ENCODE peak calls at places on chromosomes 4 and X, in eight cellular contexts. One of them, this sample, is unnamed.

GRCh38 chr4:145505945-145506344 is 24.3 kb downstream of the SMAD1 start:
- DNase-seq in pancreas: no peak
- DNase-seq in choroid plexus epithelial cell: no peak
- DNase-seq in NB4: no peak
- DNase-seq in upper lobe of left lung: no peak
- DNase-seq in tibial artery: no peak
- DNase-seq in epithelial cell of esophagus: no peak
- DNase-seq in fibroblast of pulmonary artery: no peak
- DNase-seq in this sample: no peak

GRCh38 chrX:2536974-2537373 is 36.2 kb upstream of the DHRSX start:
- DNase-seq in fibroblast of pulmonary artery: no peak
- DNase-seq in epithelial cell of esophagus: no peak
- DNase-seq in upper lobe of left lung: no peak
- DNase-seq in choroid plexus epithelial cell: no peak
- DNase-seq in tibial artery: no peak
- DNase-seq in pancreas: no peak
- DNase-seq in NB4: no peak
- DNase-seq in this sample: no peak

GRCh38 chrX:31845003-31845402 is 773.2 kb upstream of the FTHL17 start:
- DNase-seq in choroid plexus epithelial cell: peak
- DNase-seq in fibroblast of pulmonary artery: peak
- DNase-seq in pancreas: no peak
- DNase-seq in upper lobe of left lung: no peak
- DNase-seq in tibial artery: no peak
- DNase-seq in epithelial cell of esophagus: peak
- DNase-seq in NB4: no peak
- DNase-seq in this sample: no peak

GRCh38 chrX:47595701-47596655 is 13.7 kb downstream of the TIMP1 start:
- DNase-seq in fibroblast of pulmonary artery: peak
- DNase-seq in epithelial cell of esophagus: peak
- DNase-seq in tibial artery: peak
- DNase-seq in choroid plexus epithelial cell: peak
- DNase-seq in upper lobe of left lung: no peak
- DNase-seq in pancreas: no peak
- DNase-seq in NB4: no peak
- DNase-seq in this sample: no peak

GRCh38 chrX:155871934-155872333 is 9.2 kb upstream of the VAMP7 start:
- DNase-seq in upper lobe of left lung: no peak
- DNase-seq in NB4: no peak
- DNase-seq in choroid plexus epithelial cell: no peak
- DNase-seq in pancreas: no peak
- DNase-seq in epithelial cell of esophagus: no peak
- DNase-seq in tibial artery: no peak
- DNase-seq in fibroblast of pulmonary artery: no peak
- DNase-seq in this sample: no peak

GRCh38 chr4:121122661-121123060 is 41.5 kb downstream of the TNIP3 start:
- DNase-seq in fibroblast of pulmonary artery: peak
- DNase-seq in pancreas: no peak
- DNase-seq in choroid plexus epithelial cell: peak
- DNase-seq in NB4: no peak
- DNase-seq in tibial artery: no peak
- DNase-seq in epithelial cell of esophagus: no peak
- DNase-seq in upper lobe of left lung: no peak
- DNase-seq in this sample: no peak

GRCh38 chr4:141768954-141769353 is 132.6 kb downstream of the IL15 start:
- DNase-seq in upper lobe of left lung: no peak
- DNase-seq in tibial artery: no peak
- DNase-seq in pancreas: no peak
- DNase-seq in choroid plexus epithelial cell: peak
- DNase-seq in fibroblast of pulmonary artery: peak
- DNase-seq in epithelial cell of esophagus: peak
- DNase-seq in NB4: no peak
- DNase-seq in this sample: peak

GRCh38 chr4:163610642-163611041 is 116.2 kb downstream of the TMA16 start:
- DNase-seq in NB4: no peak
- DNase-seq in pancreas: no peak
- DNase-seq in epithelial cell of esophagus: no peak
- DNase-seq in upper lobe of left lung: no peak
- DNase-seq in fibroblast of pulmonary artery: no peak
- DNase-seq in tibial artery: no peak
- DNase-seq in choroid plexus epithelial cell: no peak
- DNase-seq in this sample: no peak

GRCh38 chr4:158428242-158428641 is 93.4 kb upstream of the RXFP1 start:
- DNase-seq in epithelial cell of esophagus: peak
- DNase-seq in fibroblast of pulmonary artery: peak
- DNase-seq in NB4: no peak
- DNase-seq in upper lobe of left lung: no peak
- DNase-seq in tibial artery: no peak
- DNase-seq in pancreas: no peak
- DNase-seq in choroid plexus epithelial cell: peak
- DNase-seq in this sample: peak

GRCh38 chrX:132809581-132809980 is 148.8 kb downstream of the HS6ST2 start:
- DNase-seq in pancreas: no peak
- DNase-seq in upper lobe of left lung: no peak
- DNase-seq in epithelial cell of esophagus: peak
- DNase-seq in tibial artery: no peak
- DNase-seq in fibroblast of pulmonary artery: no peak
- DNase-seq in choroid plexus epithelial cell: no peak
- DNase-seq in NB4: no peak
- DNase-seq in this sample: no peak

GRCh38 chrX:36856849-36857248 is 151.3 kb upstream of the FAM47C start:
- DNase-seq in tibial artery: no peak
- DNase-seq in pancreas: no peak
- DNase-seq in epithelial cell of esophagus: peak
- DNase-seq in NB4: peak
- DNase-seq in choroid plexus epithelial cell: peak
- DNase-seq in upper lobe of left lung: no peak
- DNase-seq in fibroblast of pulmonary artery: peak
- DNase-seq in this sample: no peak
- TF ChIP-seq CTCF in tibial artery: no peak
- TF ChIP-seq CTCF in pancreas: no peak
- TF ChIP-seq CTCF in epithelial cell of esophagus: no peak
- TF ChIP-seq CTCF in NB4: no peak
- TF ChIP-seq CTCF in choroid plexus epithelial cell: peak
- TF ChIP-seq CTCF in upper lobe of left lung: no peak
- TF ChIP-seq CTCF in fibroblast of pulmonary artery: no peak
- TF ChIP-seq CTCF in this sample: no peak

GRCh38 chrX:24693453-24694202 is at the start of gene POLA1:
- DNase-seq in fibroblast of pulmonary artery: peak
- DNase-seq in NB4: peak
- DNase-seq in tibial artery: peak
- DNase-seq in epithelial cell of esophagus: peak
- DNase-seq in choroid plexus epithelial cell: peak
- DNase-seq in upper lobe of left lung: peak
- DNase-seq in pancreas: peak
- DNase-seq in this sample: peak
- TF ChIP-seq CTCF in fibroblast of pulmonary artery: peak
- TF ChIP-seq CTCF in NB4: no peak
- TF ChIP-seq CTCF in tibial artery: no peak
- TF ChIP-seq CTCF in epithelial cell of esophagus: peak
- TF ChIP-seq CTCF in choroid plexus epithelial cell: peak
- TF ChIP-seq CTCF in upper lobe of left lung: no peak
- TF ChIP-seq CTCF in pancreas: no peak
- TF ChIP-seq CTCF in this sample: peak

GRCh38 chrX:20218809-20219505 is 47.8 kb downstream of the RPS6KA3 start:
- DNase-seq in fibroblast of pulmonary artery: peak
- DNase-seq in NB4: no peak
- DNase-seq in upper lobe of left lung: no peak
- DNase-seq in choroid plexus epithelial cell: peak
- DNase-seq in pancreas: no peak
- DNase-seq in epithelial cell of esophagus: no peak
- DNase-seq in tibial artery: peak
- DNase-seq in this sample: no peak
- TF ChIP-seq CTCF in fibroblast of pulmonary artery: no peak
- TF ChIP-seq CTCF in NB4: no peak
- TF ChIP-seq CTCF in upper lobe of left lung: no peak
- TF ChIP-seq CTCF in choroid plexus epithelial cell: peak
- TF ChIP-seq CTCF in pancreas: no peak
- TF ChIP-seq CTCF in epithelial cell of esophagus: peak
- TF ChIP-seq CTCF in tibial artery: no peak
- TF ChIP-seq CTCF in this sample: no peak

DNA sequence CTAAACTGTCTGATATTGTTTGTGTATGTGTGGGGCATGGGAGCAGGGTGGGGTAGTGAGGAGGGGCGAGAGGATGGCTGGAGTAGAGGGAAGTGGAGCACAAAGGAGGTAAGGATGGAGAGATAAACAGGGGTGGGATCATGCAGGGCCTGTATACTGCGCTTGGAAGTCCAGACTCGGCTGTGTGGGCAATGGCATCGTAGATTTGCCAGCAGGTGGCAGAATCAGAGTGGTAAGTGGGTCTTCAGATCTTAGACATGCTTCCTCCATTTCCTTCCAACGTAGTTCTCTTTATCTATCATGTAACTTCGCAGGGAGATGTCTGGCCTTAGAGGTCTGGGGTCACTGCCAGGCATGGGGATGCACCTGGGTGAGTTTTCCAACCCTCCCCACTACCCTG is 155.5 kb downstream of the PDGFRA start:
- DNase-seq in NB4: peak
- DNase-seq in epithelial cell of esophagus: peak
- DNase-seq in choroid plexus epithelial cell: peak
- DNase-seq in tibial artery: peak
- DNase-seq in upper lobe of left lung: no peak
- DNase-seq in fibroblast of pulmonary artery: peak
- DNase-seq in pancreas: no peak
- DNase-seq in this sample: peak
- TF ChIP-seq CTCF in NB4: peak
- TF ChIP-seq CTCF in epithelial cell of esophagus: peak
- TF ChIP-seq CTCF in choroid plexus epithelial cell: peak
- TF ChIP-seq CTCF in tibial artery: peak
- TF ChIP-seq CTCF in upper lobe of left lung: no peak
- TF ChIP-seq CTCF in fibroblast of pulmonary artery: peak
- TF ChIP-seq CTCF in pancreas: no peak
- TF ChIP-seq CTCF in this sample: no peak

GRCh38 chr4:64271601-64272081 is 137.6 kb downstream of the TECRL start:
- DNase-seq in pancreas: no peak
- DNase-seq in tibial artery: no peak
- DNase-seq in NB4: peak
- DNase-seq in choroid plexus epithelial cell: no peak
- DNase-seq in fibroblast of pulmonary artery: no peak
- DNase-seq in epithelial cell of esophagus: no peak
- DNase-seq in upper lobe of left lung: no peak
- DNase-seq in this sample: no peak
- TF ChIP-seq CTCF in pancreas: no peak
- TF ChIP-seq CTCF in tibial artery: no peak
- TF ChIP-seq CTCF in NB4: peak
- TF ChIP-seq CTCF in choroid plexus epithelial cell: no peak
- TF ChIP-seq CTCF in fibroblast of pulmonary artery: no peak
- TF ChIP-seq CTCF in epithelial cell of esophagus: no peak
- TF ChIP-seq CTCF in upper lobe of left lung: no peak
- TF ChIP-seq CTCF in this sample: no peak

GRCh38 chr4:61985426-61985825 is 785.3 kb downstream of the ADGRL3 start:
- DNase-seq in pancreas: no peak
- DNase-seq in choroid plexus epithelial cell: no peak
- DNase-seq in tibial artery: no peak
- DNase-seq in epithelial cell of esophagus: no peak
- DNase-seq in fibroblast of pulmonary artery: no peak
- DNase-seq in NB4: no peak
- DNase-seq in upper lobe of left lung: no peak
- DNase-seq in this sample: no peak

GRCh38 chr4:61984260-61984909 is 784.3 kb downstream of the ADGRL3 start:
- DNase-seq in choroid plexus epithelial cell: no peak
- DNase-seq in NB4: peak
- DNase-seq in pancreas: no peak
- DNase-seq in upper lobe of left lung: no peak
- DNase-seq in epithelial cell of esophagus: no peak
- DNase-seq in fibroblast of pulmonary artery: no peak
- DNase-seq in tibial artery: no peak
- DNase-seq in this sample: no peak
- TF ChIP-seq CTCF in choroid plexus epithelial cell: no peak
- TF ChIP-seq CTCF in NB4: peak
- TF ChIP-seq CTCF in pancreas: no peak
- TF ChIP-seq CTCF in upper lobe of left lung: no peak
- TF ChIP-seq CTCF in epithelial cell of esophagus: no peak
- TF ChIP-seq CTCF in fibroblast of pulmonary artery: no peak
- TF ChIP-seq CTCF in tibial artery: no peak
- TF ChIP-seq CTCF in this sample: no peak

This sample was measured in RWPE1.